ENCODE peak calls at places on chromosome X, in seven cellular contexts. One of them, this sample, is unnamed.

GRCh38 chrX:67555578-67556203 is 11.9 kb downstream of the AR start:
- DNase-seq in GM12878: no peak
- DNase-seq in SK-N-SH: peak; percentile 45
- DNase-seq in K562: peak; percentile 41
- DNase-seq in H1: no peak
- DNase-seq in HCT116: no peak
- DNase-seq in HepG2: peak; percentile 8
- DNase-seq in this sample: peak; percentile 66

GRCh38 chrX:130118941-130119640 is 8.8 kb upstream of the ELF4 start:
- DNase-seq in HepG2: no peak
- DNase-seq in HCT116: no peak
- DNase-seq in K562: no peak
- DNase-seq in SK-N-SH: no peak
- DNase-seq in H1: no peak
- DNase-seq in GM12878: no peak
- DNase-seq in this sample: no peak

GRCh38 chrX:42673411-42673810 is 104.6 kb downstream of the PPP1R2C start:
- DNase-seq in SK-N-SH: no peak
- DNase-seq in HCT116: no peak
- DNase-seq in HepG2: no peak
- DNase-seq in GM12878: no peak
- DNase-seq in H1: no peak
- DNase-seq in K562: no peak
- DNase-seq in this sample: no peak

GRCh38 chrX:50448565-50448964 is 22.1 kb downstream of the DGKK start:
- DNase-seq in HepG2: peak; percentile 62
- DNase-seq in K562: peak; percentile 21
- DNase-seq in HCT116: peak; percentile 69
- DNase-seq in SK-N-SH: no peak
- DNase-seq in GM12878: no peak
- DNase-seq in H1: no peak
- DNase-seq in this sample: peak; percentile 51

GRCh38 chrX:72158773-72159172 is 22.8 kb upstream of the PIN4 start:
- DNase-seq in H1: no peak
- DNase-seq in HCT116: no peak
- DNase-seq in HepG2: no peak
- DNase-seq in GM12878: no peak
- DNase-seq in K562: no peak
- DNase-seq in SK-N-SH: no peak
- DNase-seq in this sample: no peak

GRCh38 chrX:152907084-152907651 is 9.3 kb downstream of the ZNF185 start:
- DNase-seq in K562: peak; percentile 49
- DNase-seq in HCT116: no peak
- DNase-seq in H1: no peak
- DNase-seq in SK-N-SH: peak; percentile 81
- DNase-seq in GM12878: no peak
- DNase-seq in HepG2: no peak
- DNase-seq in this sample: no peak

GRCh38 chrX:139566981-139567380 is 36.4 kb downstream of the F9 start:
- DNase-seq in GM12878: no peak
- DNase-seq in K562: no peak
- DNase-seq in HCT116: no peak
- DNase-seq in H1: no peak
- DNase-seq in HepG2: no peak
- DNase-seq in SK-N-SH: no peak
- DNase-seq in this sample: no peak

GRCh38 chrX:7390446-7390845 is 242.5 kb upstream of the PUDP start:
- DNase-seq in SK-N-SH: no peak
- DNase-seq in HepG2: no peak
- DNase-seq in H1: no peak
- DNase-seq in GM12878: no peak
- DNase-seq in HCT116: no peak
- DNase-seq in K562: no peak
- DNase-seq in this sample: no peak

GRCh38 chrX:151722241-151722846 is 6.5 kb downstream of the FATE1 start:
- DNase-seq in HepG2: peak; percentile 7
- DNase-seq in H1: peak; percentile 43
- DNase-seq in SK-N-SH: peak; percentile 58
- DNase-seq in HCT116: peak; percentile 2
- DNase-seq in GM12878: no peak
- DNase-seq in K562: peak; percentile 65
- DNase-seq in this sample: no peak

GRCh38 chrX:40964633-40965586 is 120.3 kb upstream of the USP9X start:
- DNase-seq in HepG2: no peak
- DNase-seq in HCT116: no peak
- DNase-seq in K562: no peak
- DNase-seq in H1: no peak
- DNase-seq in GM12878: no peak
- DNase-seq in SK-N-SH: no peak
- DNase-seq in this sample: no peak

GRCh38 chrX:24231169-24231568 is 81.6 kb downstream of the ZFX start:
- DNase-seq in HCT116: peak; percentile 7
- DNase-seq in K562: peak; percentile 38
- DNase-seq in H1: no peak
- DNase-seq in GM12878: no peak
- DNase-seq in HepG2: no peak
- DNase-seq in SK-N-SH: no peak
- DNase-seq in this sample: no peak
- TF ChIP-seq JUND in HCT116: peak; percentile 55
- TF ChIP-seq JUND in K562: peak; percentile 96
- TF ChIP-seq JUND in H1: no peak
- TF ChIP-seq JUND in GM12878: no peak
- TF ChIP-seq JUND in HepG2: no peak
- TF ChIP-seq JUND in SK-N-SH: peak; percentile 77
- TF ChIP-seq JUND in this sample: no peak

GRCh38 chrX:10064736-10065135 is 92.0 kb upstream of the CLCN4 start:
- DNase-seq in GM12878: no peak
- DNase-seq in SK-N-SH: no peak
- DNase-seq in HepG2: no peak
- DNase-seq in HCT116: no peak
- DNase-seq in K562: no peak
- DNase-seq in H1: no peak
- DNase-seq in this sample: no peak

GRCh38 chrX:10062980-10063379 is 93.8 kb upstream of the CLCN4 start:
- DNase-seq in K562: no peak
- DNase-seq in HepG2: no peak
- DNase-seq in HCT116: no peak
- DNase-seq in H1: no peak
- DNase-seq in GM12878: no peak
- DNase-seq in SK-N-SH: no peak
- DNase-seq in this sample: no peak

DNA sequence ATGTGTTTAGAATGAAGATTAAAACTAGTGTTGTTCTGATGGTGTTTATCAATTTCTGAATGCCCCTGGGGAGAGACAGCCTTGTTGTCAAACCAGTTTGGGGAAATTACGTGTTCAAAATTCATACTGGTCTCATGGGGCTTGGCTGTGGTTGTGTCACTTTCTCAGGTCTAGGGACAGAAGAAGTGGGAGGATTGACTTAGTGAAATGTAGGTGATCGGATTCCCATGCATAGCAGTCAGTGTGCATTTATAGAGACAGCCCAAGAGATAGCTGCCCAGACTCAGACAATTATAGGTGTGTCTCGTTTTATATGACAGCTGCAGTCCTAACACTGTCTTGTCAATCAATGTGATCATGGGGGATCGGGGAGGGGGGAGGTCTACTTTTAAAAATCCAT is 94.4 kb upstream of the CLCN4 start:
- DNase-seq in H1: no peak
- DNase-seq in K562: no peak
- DNase-seq in GM12878: peak; percentile 45
- DNase-seq in HepG2: no peak
- DNase-seq in HCT116: no peak
- DNase-seq in SK-N-SH: no peak
- DNase-seq in this sample: peak; percentile 76
- TF ChIP-seq JUND in H1: no peak
- TF ChIP-seq JUND in K562: no peak
- TF ChIP-seq JUND in GM12878: no peak
- TF ChIP-seq JUND in HepG2: no peak
- TF ChIP-seq JUND in HCT116: no peak
- TF ChIP-seq JUND in SK-N-SH: no peak
- TF ChIP-seq JUND in this sample: no peak

GRCh38 chrX:16212024-16212423 is 44.7 kb downstream of the MAGEB17 start:
- DNase-seq in K562: no peak
- DNase-seq in SK-N-SH: no peak
- DNase-seq in H1: no peak
- DNase-seq in GM12878: no peak
- DNase-seq in HepG2: no peak
- DNase-seq in HCT116: no peak
- DNase-seq in this sample: no peak

GRCh38 chrX:16215660-16216059 is 48.4 kb downstream of the MAGEB17 start:
- DNase-seq in K562: no peak
- DNase-seq in HepG2: no peak
- DNase-seq in SK-N-SH: no peak
- DNase-seq in HCT116: no peak
- DNase-seq in GM12878: no peak
- DNase-seq in H1: no peak
- DNase-seq in this sample: no peak

GRCh38 chrX:16208601-16209000 is 41.3 kb downstream of the MAGEB17 start:
- DNase-seq in H1: no peak
- DNase-seq in HepG2: no peak
- DNase-seq in HCT116: no peak
- DNase-seq in SK-N-SH: no peak
- DNase-seq in K562: no peak
- DNase-seq in GM12878: no peak
- DNase-seq in this sample: no peak

GRCh38 chrX:16212436-16212835 is 45.2 kb downstream of the MAGEB17 start:
- DNase-seq in K562: no peak
- DNase-seq in H1: no peak
- DNase-seq in GM12878: no peak
- DNase-seq in SK-N-SH: peak; percentile 4
- DNase-seq in HCT116: peak; percentile 7
- DNase-seq in HepG2: peak; percentile 0
- DNase-seq in this sample: peak; percentile 50

DNA sequence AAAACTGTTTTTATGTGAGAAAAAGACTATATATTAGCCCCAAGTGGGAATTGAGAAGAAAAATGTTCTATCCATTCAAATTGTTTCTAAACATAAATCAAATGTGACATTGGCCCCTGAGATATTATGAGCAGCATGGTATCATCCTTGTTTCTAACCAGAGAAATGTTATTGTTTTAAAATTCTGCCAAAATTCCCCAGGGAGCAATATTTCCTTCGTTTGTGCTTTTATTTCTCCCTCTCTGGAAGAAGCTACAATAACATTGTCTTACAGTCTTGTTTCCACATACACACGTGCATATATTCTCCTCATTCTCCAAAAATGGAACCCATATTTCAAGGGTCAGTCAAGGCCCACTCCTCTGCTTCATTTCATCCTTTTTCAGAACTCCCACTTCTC is 46.7 kb downstream of the MAGEB17 start:
- DNase-seq in GM12878: no peak
- DNase-seq in SK-N-SH: no peak
- DNase-seq in HepG2: no peak
- DNase-seq in H1: no peak
- DNase-seq in HCT116: no peak
- DNase-seq in K562: no peak
- DNase-seq in this sample: no peak
- TF ChIP-seq JUND in GM12878: no peak
- TF ChIP-seq JUND in SK-N-SH: no peak
- TF ChIP-seq JUND in HepG2: no peak
- TF ChIP-seq JUND in H1: no peak
- TF ChIP-seq JUND in HCT116: no peak
- TF ChIP-seq JUND in K562: no peak
- TF ChIP-seq JUND in this sample: no peak

GRCh38 chrX:20267599-20267923 is 852 bp upstream of the RPS6KA3 start:
- DNase-seq in H1: no peak
- DNase-seq in GM12878: no peak
- DNase-seq in HepG2: no peak
- DNase-seq in HCT116: no peak
- DNase-seq in K562: no peak
- DNase-seq in SK-N-SH: no peak
- DNase-seq in this sample: no peak
- TF ChIP-seq JUND in H1: no peak
- TF ChIP-seq JUND in GM12878: no peak
- TF ChIP-seq JUND in HepG2: no peak
- TF ChIP-seq JUND in HCT116: no peak
- TF ChIP-seq JUND in K562: no peak
- TF ChIP-seq JUND in SK-N-SH: no peak
- TF ChIP-seq JUND in this sample: no peak

DNA sequence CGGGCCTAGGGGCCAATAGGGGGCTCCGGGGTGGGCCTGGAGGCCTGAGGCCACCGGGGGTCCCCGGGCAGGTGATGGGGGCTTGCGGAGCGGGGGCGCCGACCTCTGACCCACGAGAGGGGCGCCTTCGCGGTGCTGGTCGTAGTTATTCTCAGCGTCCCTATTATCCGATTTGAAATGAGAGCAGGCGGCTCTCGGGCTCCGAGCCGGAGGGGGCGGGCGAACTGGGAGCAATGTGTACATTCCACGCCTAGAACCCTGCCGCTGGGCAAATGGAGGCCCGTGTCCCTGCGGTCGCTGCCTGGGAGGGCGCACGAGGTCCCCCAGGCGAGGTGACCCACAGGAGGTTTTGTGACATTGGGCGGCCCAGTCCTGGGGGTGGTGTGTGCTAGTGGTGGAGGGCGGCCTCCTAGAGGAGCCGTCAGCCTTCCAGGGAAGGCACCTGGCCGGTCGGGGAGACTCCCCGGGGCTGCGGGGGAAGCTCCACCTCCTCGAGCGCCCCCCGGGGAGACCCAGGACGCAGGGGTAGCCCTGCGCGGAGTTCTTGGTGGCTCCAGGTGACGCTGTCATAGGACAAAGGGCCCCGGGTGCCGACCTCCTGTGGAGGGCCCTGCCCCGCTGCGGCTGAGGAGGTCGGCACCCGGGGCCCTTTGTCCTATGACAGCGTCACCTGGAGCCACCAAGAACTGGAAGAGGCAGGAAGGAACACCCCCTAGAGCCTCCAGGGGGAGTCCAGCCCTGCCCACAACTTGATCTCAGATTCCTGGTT is 102.6 kb upstream of the PRKX start:
- DNase-seq in K562: peak; percentile 46
- DNase-seq in HepG2: peak; percentile 36
- DNase-seq in SK-N-SH: peak; percentile 56
- DNase-seq in GM12878: peak; percentile 13
- DNase-seq in HCT116: peak; percentile 23
- DNase-seq in H1: no peak
- DNase-seq in this sample: peak; percentile 74
- TF ChIP-seq JUND in K562: no peak
- TF ChIP-seq JUND in HepG2: no peak
- TF ChIP-seq JUND in SK-N-SH: no peak
- TF ChIP-seq JUND in GM12878: no peak
- TF ChIP-seq JUND in HCT116: no peak
- TF ChIP-seq JUND in H1: no peak
- TF ChIP-seq JUND in this sample: no peak